ENCODE peak calls at places on chromosomes 6 and 20, in seven cellular contexts. U is cardiac fibroblast, G is spleen, Y is brain microvascular endothelial cell, J is iPS DF 6.9, D is GM23338, O is MM.1S. T is an unnamed sample.

GRCh38 chr6:168851460-168852103 is 402.1 kb downstream of the THBS2 start:
- DNase-seq in U (peak; percentile 23), G (no peak), Y (no peak), J (no peak), D (no peak), O (peak; percentile 6), T (no peak)

GRCh38 chr6:33935439-33936080 is 131.8 kb upstream of the MLN start:
- DNase-seq in U (no peak), G (peak; percentile 51), Y (no peak), J (no peak), D (peak; percentile 49), O (no peak), T (no peak)

GRCh38 chr6:80182291-80182690 is 75.8 kb downstream of the BCKDHB start:
- DNase-seq in U (peak; percentile 55), G (no peak), Y (no peak), J (no peak), D (no peak), O (no peak), T (no peak)

GRCh38 chr6:135568366-135568765 is 70.8 kb upstream of the AHI1 start:
- DNase-seq in U (peak; percentile 81), G (no peak), Y (peak; percentile 97), J (no peak), D (no peak), O (peak; percentile 66), T (peak; percentile 73)

GRCh38 chr6:105322499-105323231 is 80.2 kb downstream of the PREP start:
- DNase-seq in U (no peak), G (no peak), Y (no peak), J (no peak), D (no peak), O (no peak), T (no peak)

GRCh38 chr20:34271961-34272360 is 30.7 kb downstream of the ASIP start:
- DNase-seq in U (peak; percentile 97), G (no peak), Y (peak; percentile 66), J (no peak), D (no peak), O (no peak), T (peak; percentile 50)

GRCh38 chr20:56708991-56709390 is 79.9 kb downstream of the TFAP2C start:
- DNase-seq in U (no peak), G (no peak), Y (no peak), J (no peak), D (no peak), O (no peak), T (no peak)

GRCh38 chr6:121305957-121306607 is 28.2 kb downstream of the TBC1D32 start:
- DNase-seq in U (peak; percentile 67), G (no peak), Y (no peak), J (no peak), D (peak; percentile 64), O (peak; percentile 45), T (no peak)

GRCh38 chr6:5143625-5144311 is 58.6 kb downstream of the PPP1R3G start:
- DNase-seq in U (peak; percentile 87), G (peak; percentile 94), Y (peak; percentile 83), J (peak; percentile 47), D (peak; percentile 93), O (peak; percentile 79), T (peak; percentile 45)

GRCh38 chr6:46637145-46637544 is 15.5 kb downstream of the CYP39A1 start:
- DNase-seq in U (peak; percentile 76), G (no peak), Y (no peak), J (no peak), D (no peak), O (no peak), T (peak; percentile 6)

GRCh38 chr20:59518881-59519706 is 85.2 kb upstream of the PHACTR3 start:
- DNase-seq in U (peak; percentile 60), G (no peak), Y (peak; percentile 10), J (peak; percentile 50), D (peak; percentile 85), O (peak; percentile 60), T (no peak)

GRCh38 chr6:2244261-2245102 is 923 bp downstream of the GMDS start:
- DNase-seq in U (no peak), G (no peak), Y (no peak), J (no peak), D (peak; percentile 75), O (peak; percentile 18), T (no peak)

GRCh38 chr6:6701864-6702263 is 113.3 kb downstream of the LY86 start:
- DNase-seq in U (no peak), G (no peak), Y (no peak), J (no peak), D (no peak), O (no peak), T (no peak)

GRCh38 chr6:155188707-155189496 is 74.9 kb upstream of the CLDN20 start:
- DNase-seq in U (peak; percentile 98), G (no peak), Y (peak; percentile 87), J (no peak), D (no peak), O (no peak), T (peak; percentile 97)

GRCh38 chr20:22507240-22507961 is 77.0 kb downstream of the FOXA2 start:
- DNase-seq in U (no peak), G (no peak), Y (no peak), J (no peak), D (no peak), O (peak; percentile 92), T (no peak)

GRCh38 chr20:32441638-32442037 is 83.5 kb downstream of the ASXL1 start:
- DNase-seq in U (no peak), G (no peak), Y (no peak), J (no peak), D (no peak), O (no peak), T (no peak)

GRCh38 chr20:62477669-62478450 is 2.1 kb upstream of the GATA5 start:
- DNase-seq in U (no peak), G (no peak), Y (no peak), J (no peak), D (peak; percentile 69), O (no peak), T (no peak)

GRCh38 chr20:10625641-10626040 is 48.2 kb downstream of the JAG1 start:
- DNase-seq in U (no peak), G (no peak), Y (no peak), J (no peak), D (no peak), O (no peak), T (no peak)

GRCh38 chr6:170456886-170457698 is 96.0 kb downstream of the PSMB1 start:
- DNase-seq in U (no peak), G (peak; percentile 62), Y (no peak), J (no peak), D (no peak), O (no peak), T (no peak)

GRCh38 chr6:6376845-6377244 is 56.4 kb upstream of the F13A1 start:
- DNase-seq in U (no peak), G (no peak), Y (no peak), J (no peak), D (no peak), O (no peak), T (no peak)

GRCh38 chr20:50683570-50683969 is 7.8 kb downstream of the RIPOR3 start:
- DNase-seq in U (no peak), G (no peak), Y (no peak), J (no peak), D (no peak), O (no peak), T (no peak)

GRCh38 chr6:34491091-34491430 is 25.2 kb downstream of the PACSIN1 start:
- DNase-seq in U (peak; percentile 22), G (peak; percentile 41), Y (no peak), J (no peak), D (no peak), O (no peak), T (peak; percentile 21)

GRCh38 chr6:9204171-9204570 is 768.8 kb upstream of the SLC35B3 start:
- DNase-seq in U (peak; percentile 56), G (no peak), Y (peak; percentile 55), J (no peak), D (no peak), O (no peak), T (no peak)

GRCh38 chr6:117448732-117449131 is 23.0 kb upstream of the ROS1 start:
- DNase-seq in U (peak; percentile 97), G (no peak), Y (peak; percentile 89), J (no peak), D (no peak), O (no peak), T (peak; percentile 92)

GRCh38 chr6:121856296-121856695 is 420.9 kb downstream of the GJA1 start:
- DNase-seq in U (peak; percentile 55), G (no peak), Y (no peak), J (no peak), D (no peak), O (no peak), T (no peak)

GRCh38 chr6:64280569-64280968 is 645.0 kb downstream of the PHF3 start:
- DNase-seq in U (peak; percentile 42), G (no peak), Y (no peak), J (no peak), D (peak; percentile 62), O (peak; percentile 20), T (no peak)
- H3K4me3 ChIP-seq in U (no peak overlapping the region), G (no peak overlapping the region), Y (no peak overlapping the region), J (no peak overlapping the region), D (no peak overlapping the region), O (no peak overlapping the region), T (no peak overlapping the region)

GRCh38 chr6:31897612-31898199 is at the start of gene EHMT2:
- DNase-seq in U (peak; percentile 78), G (peak; percentile 98), Y (peak; percentile 52), J (no peak), D (peak; percentile 94), O (peak; percentile 85), T (no peak)

GRCh38 chr6:31896856-31897611 is 464 bp downstream of the EHMT2 start:
- DNase-seq in U (no peak), G (no peak), Y (no peak), J (no peak), D (peak; percentile 46), O (no peak), T (no peak)

GRCh38 chr6:31899215-31899614 is 1.7 kb upstream of the EHMT2 start:
- DNase-seq in U (no peak), G (no peak), Y (no peak), J (no peak), D (no peak), O (no peak), T (no peak)

GRCh38 chr6:31898200-31899011 is 908 bp upstream of the EHMT2 start:
- DNase-seq in U (peak; percentile 56), G (peak; percentile 80), Y (no peak), J (no peak), D (peak; percentile 86), O (peak; percentile 77), T (no peak)

GRCh38 chr6:31896493-31896855 is 1.0 kb downstream of the EHMT2 start:
- DNase-seq in U (no peak), G (peak; percentile 72), Y (no peak), J (no peak), D (no peak), O (no peak), T (no peak)
- H3K4me3 ChIP-seq in U (peak overlapping the region; percentile 63), G (peak overlapping the region; percentile 100), Y (peak overlapping the region; percentile 89), J (peak overlapping the region; percentile 87), D (peak overlapping the region; percentile 85), O (peak overlapping the region; percentile 95), T (peak overlapping the region; percentile 77)

GRCh38 chr20:63538204-63539091 is 1.3 kb upstream of the PTK6 start:
- DNase-seq in U (peak; percentile 38), G (no peak), Y (no peak), J (no peak), D (peak; percentile 66), O (no peak), T (no peak)
- H3K4me3 ChIP-seq in U (peak overlapping the region; percentile 32), G (peak overlapping the region; percentile 42), Y (peak overlapping the region; percentile 36), J (peak overlapping the region; percentile 28), D (peak overlapping the region; percentile 51), O (no peak overlapping the region), T (peak overlapping the region; percentile 26)

GRCh38 chr6:83430606-83431544 is at the start of gene ME1:
- DNase-seq in U (peak; percentile 83), G (peak; percentile 89), Y (peak; percentile 78), J (no peak), D (peak; percentile 79), O (peak; percentile 81), T (peak; percentile 60)
- H3K4me3 ChIP-seq in U (peak within 1 kb of the TSS; percentile 73), G (peak within 1 kb of the TSS; percentile 42), Y (peak within 1 kb of the TSS; percentile 75), J (peak within 1 kb of the TSS; percentile 58), D (peak within 1 kb of the TSS; percentile 80), O (peak within 1 kb of the TSS; percentile 93), T (peak within 1 kb of the TSS; percentile 75)